ENCODE peak calls at places on chromosome 21, in ten cellular contexts. L is neural progenitor cell; N is suprapubic skin; H is lower lobe of right lung; B is mesendoderm; P is iPS DF 6.9; G is thyroid gland; O is CD8-positive, alpha-beta T cell; X is left ventricle myocardium inferior; A is lung. S is an unnamed sample.

GRCh38 chr21:31339736-31340135 is 4.3 kb downstream of the TIAM1 start:
- DNase-seq in H (no peak), A (no peak), L (no peak), X (no peak), N (no peak), P (no peak), O (no peak), B (no peak), G (no peak), S (no peak)

GRCh38 chr21:37452222-37452621 is 85.6 kb downstream of the DYRK1A start:
- DNase-seq in B (peak; percentile 68), X (peak; percentile 31), N (no peak), L (no peak), O (no peak), H (no peak), G (peak; percentile 38), P (no peak), A (no peak), S (no peak)

GRCh38 chr21:15028186-15028585 is 36.6 kb downstream of the NRIP1 start:
- DNase-seq in P (no peak), O (no peak), X (no peak), L (no peak), B (no peak), N (no peak), H (no peak), A (no peak), G (no peak), S (no peak)

GRCh38 chr21:29092102-29092959 is 18.9 kb upstream of the CCT8 start:
- DNase-seq in X (no peak), G (no peak), P (no peak), A (no peak), B (no peak), N (no peak), L (no peak), H (no peak), O (no peak), S (no peak)

GRCh38 chr21:35223480-35224156 is 174.5 kb upstream of the RUNX1 start:
- DNase-seq in P (no peak), L (no peak), H (no peak), B (no peak), N (no peak), A (no peak), X (no peak), G (no peak), O (no peak), S (no peak)

GRCh38 chr21:19198801-19199200 is 795.2 kb upstream of the TMPRSS15 start:
- DNase-seq in B (peak; percentile 78), H (no peak), G (no peak), P (no peak), O (no peak), A (no peak), N (no peak), L (no peak), X (no peak), S (no peak)

GRCh38 chr21:14405225-14405624 is 22.3 kb upstream of the HSPA13 start:
- DNase-seq in A (no peak), L (no peak), N (no peak), B (no peak), O (no peak), X (no peak), P (no peak), G (no peak), H (no peak), S (no peak)

GRCh38 chr21:31732891-31733520 is 1.1 kb upstream of the SCAF4 start:
- DNase-seq in H (no peak), P (no peak), B (peak; percentile 63), L (peak; percentile 23), G (no peak), A (no peak), O (peak; percentile 14), N (no peak), X (no peak), S (no peak)

GRCh38 chr21:35025206-35026152 is 23.6 kb downstream of the RUNX1 start:
- DNase-seq in H (no peak), G (no peak), A (no peak), O (no peak), P (no peak), N (no peak), X (no peak), B (no peak), L (no peak), S (no peak)

GRCh38 chr21:28253378-28253777 is 739.3 kb downstream of the LTN1 start:
- DNase-seq in O (no peak), N (no peak), A (no peak), X (no peak), B (no peak), L (no peak), G (no peak), H (no peak), P (no peak), S (no peak)

GRCh38 chr21:46621457-46622182 is 13.9 kb upstream of the PRMT2 start:
- DNase-seq in O (no peak), B (no peak), L (peak; percentile 18), X (no peak), H (no peak), P (no peak), G (no peak), A (no peak), N (no peak), S (no peak)
- H3K4me3 ChIP-seq in O (peak overlapping the region; percentile 1), B (no peak overlapping the region), L (no peak overlapping the region), X (no peak overlapping the region), H (no peak overlapping the region), P (no peak overlapping the region), G (no peak overlapping the region), A (no peak overlapping the region), N (no peak overlapping the region), S (no peak overlapping the region)

DNA sequence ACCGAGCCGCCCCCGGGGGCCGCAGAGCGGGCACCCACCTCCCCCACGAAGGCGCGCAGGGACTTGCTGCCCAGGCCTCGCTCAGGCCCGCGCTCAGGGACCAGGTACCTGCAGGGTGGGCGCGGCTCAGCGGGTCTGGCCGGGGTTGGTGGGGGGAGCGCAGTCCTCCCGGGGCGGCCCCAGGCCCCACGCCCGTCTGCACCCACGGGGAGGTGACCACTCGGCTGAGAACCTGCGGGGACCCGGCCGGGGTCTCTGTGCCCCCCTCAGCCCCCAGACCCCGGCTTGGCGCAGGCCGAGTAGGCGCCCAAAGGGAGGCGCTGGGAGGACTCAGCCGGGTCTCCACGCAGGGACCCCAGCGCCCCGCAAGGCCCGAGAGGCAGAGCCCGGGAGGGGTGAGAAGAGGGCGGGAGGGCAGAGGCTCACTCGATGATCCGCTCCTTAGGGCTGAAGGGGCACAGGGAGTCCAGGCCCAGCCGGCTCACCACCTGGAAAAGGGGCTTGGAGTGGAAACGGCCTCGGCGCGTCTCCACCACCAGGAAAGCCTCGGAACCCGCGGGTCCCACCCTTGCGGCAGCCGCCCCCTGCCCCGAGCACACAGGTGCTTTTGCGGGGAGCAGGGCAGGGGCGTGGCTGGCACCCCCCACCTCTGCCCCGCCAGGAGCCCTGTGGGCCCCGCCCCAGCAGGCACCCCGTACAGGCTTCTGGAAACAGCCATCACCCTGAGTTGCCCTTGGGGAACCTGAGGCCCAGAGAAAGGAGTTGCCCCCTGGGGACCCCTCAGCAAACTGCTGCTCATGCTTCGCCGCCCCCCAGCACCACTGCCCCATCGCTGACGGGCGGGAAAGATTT is 9.3 kb downstream of the FTCD start:
- DNase-seq in G (no peak), B (no peak), X (no peak), P (no peak), A (no peak), O (no peak), L (no peak), H (peak; percentile 39), N (no peak), S (no peak)
- H3K27me3 ChIP-seq in G (no peaks in the 10 kb centered on the region), B (no peaks in the 10 kb centered on the region), X (no peaks in the 10 kb centered on the region), P (no peaks in the 10 kb centered on the region), A (no peaks in the 10 kb centered on the region), O (no peaks in the 10 kb centered on the region), L (peaks cover 24% of the 10 kb centered on the region), H (no peaks in the 10 kb centered on the region), N (no peaks in the 10 kb centered on the region), S (no peaks in the 10 kb centered on the region)

GRCh38 chr21:44019568-44019958 is 7.5 kb downstream of the TRAPPC10 start:
- DNase-seq in B (no peak), H (no peak), O (no peak), A (no peak), P (no peak), G (no peak), X (no peak), L (no peak), N (peak; percentile 40), S (no peak)
- H3K4me1 ChIP-seq in B (no peaks in the 10 kb centered on the region), H (peaks cover 71% of the 10 kb centered on the region), O (peaks cover 87% of the 10 kb centered on the region), A (peaks cover 6% of the 10 kb centered on the region), P (no peaks in the 10 kb centered on the region), G (peaks cover 14% of the 10 kb centered on the region), X (peaks cover 89% of the 10 kb centered on the region), L (peaks cover 7% of the 10 kb centered on the region), N (peaks cover 40% of the 10 kb centered on the region), S (peaks cover 42% of the 10 kb centered on the region)

DNA sequence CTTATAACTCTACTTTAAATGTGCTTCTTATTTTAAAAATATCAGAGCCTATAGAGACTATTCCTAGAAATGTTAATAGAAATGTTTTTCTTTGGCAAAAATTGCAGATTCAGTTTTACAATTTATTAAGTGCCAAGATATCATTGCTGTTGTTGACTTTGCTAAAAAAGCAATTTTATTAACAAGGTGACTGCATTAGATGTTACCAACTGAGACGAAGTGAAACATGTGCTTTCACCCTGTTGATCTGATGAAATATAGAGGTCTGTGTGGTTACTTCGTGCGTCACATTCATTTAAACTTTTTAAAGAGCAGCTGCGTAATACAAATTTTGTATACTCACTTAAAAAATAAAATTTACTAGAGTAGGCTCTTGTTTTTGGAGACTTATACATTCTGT is 465.7 kb downstream of the USP25 start:
- DNase-seq in P (no peak), O (no peak), H (no peak), X (no peak), G (no peak), B (no peak), A (no peak), N (no peak), L (no peak), S (no peak)
- H3K4me3 ChIP-seq in P (no peak overlapping the region), O (no peak overlapping the region), H (peak overlapping the region; percentile 45), X (peak overlapping the region; percentile 68), G (peak overlapping the region; percentile 26), B (no peak overlapping the region), A (no peak overlapping the region), N (peak overlapping the region; percentile 41), L (no peak overlapping the region), S (no peak overlapping the region)

DNA sequence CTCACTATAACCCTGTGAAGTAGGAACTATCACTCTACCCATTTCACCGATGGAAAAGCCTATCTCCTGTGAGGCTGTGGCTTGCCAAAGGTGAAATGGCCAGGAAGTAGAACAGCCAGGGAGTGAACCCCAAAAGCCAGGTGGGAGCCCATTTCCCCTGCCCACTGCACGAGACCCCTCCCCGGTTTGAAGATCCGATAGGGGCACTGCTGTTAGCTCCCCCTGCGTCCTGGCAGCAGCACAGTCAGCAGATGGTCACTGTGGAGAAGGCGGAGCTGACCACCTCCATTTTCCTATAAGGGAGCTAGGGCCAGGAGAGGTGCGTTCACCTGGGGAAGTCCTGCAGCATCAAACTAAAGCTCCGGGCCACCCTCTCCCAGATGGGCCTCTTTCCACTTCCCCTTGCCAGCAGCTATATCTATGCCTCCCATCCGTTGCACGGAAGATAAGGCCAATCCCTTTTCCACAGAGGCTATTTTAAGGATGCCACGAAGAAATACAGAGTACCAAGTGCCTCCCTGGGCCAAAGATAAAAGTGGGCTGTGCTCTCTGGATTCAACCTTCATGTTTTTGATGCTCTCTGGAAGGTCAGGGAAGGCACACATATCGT is 7.8 kb downstream of the ERG start:
- DNase-seq in G (no peak), H (no peak), P (no peak), O (no peak), B (no peak), A (no peak), X (no peak), N (no peak), L (no peak), S (no peak)
- H3K27me3 ChIP-seq in G (no peaks in the 10 kb centered on the region), H (no peaks in the 10 kb centered on the region), P (no peaks in the 10 kb centered on the region), O (peaks cover 7% of the 10 kb centered on the region), B (no peaks in the 10 kb centered on the region), A (no peaks in the 10 kb centered on the region), X (no peaks in the 10 kb centered on the region), N (peaks cover 8% of the 10 kb centered on the region), L (no peaks in the 10 kb centered on the region), S (no peaks in the 10 kb centered on the region)